ENCODE peak calls at places on chromosomes 5 and 9, in five cellular contexts. X is endothelial cell of umbilical vein, K is left lung, T is IMR-90, B is heart right ventricle. G is an unnamed sample.

GRCh38 chr9:116075191-116075590 is 78.4 kb upstream of the PAPPA start:
- DNase-seq in B (no peak), T (peak), K (no peak), X (no peak), G (no peak)

GRCh38 chr5:106195679-106196078 is 1475.1 kb downstream of the EFNA5 start:
- DNase-seq in B (no peak), T (no peak), X (no peak), K (no peak), G (no peak)

GRCh38 chr9:90343360-90343759 is 299.3 kb downstream of the DIRAS2 start:
- DNase-seq in B (no peak), X (no peak), K (no peak), T (peak), G (no peak)

GRCh38 chr5:43555895-43556606 is 826 bp downstream of the PAIP1 start:
- DNase-seq in B (peak), T (peak), X (peak), K (peak), G (peak)

GRCh38 chr5:1163879-1164278 is 37.5 kb upstream of the SLC6A19 start:
- DNase-seq in T (no peak), X (no peak), B (no peak), K (no peak), G (no peak)

GRCh38 chr9:117745598-117745997 is 41.4 kb downstream of the TLR4 start:
- DNase-seq in X (no peak), T (no peak), B (no peak), K (no peak), G (no peak)

GRCh38 chr5:9401786-9402472 is 143.9 kb downstream of the SEMA5A start:
- DNase-seq in B (no peak), T (peak), X (no peak), K (no peak), G (no peak)

GRCh38 chr9:89394412-89394811 is 76.1 kb downstream of the SECISBP2 start:
- DNase-seq in T (no peak), X (no peak), B (no peak), K (no peak), G (no peak)

GRCh38 chr9:121861501-121862180 is 210.2 kb downstream of the DAB2IP start:
- DNase-seq in K (no peak), B (peak), X (peak), T (no peak), G (peak)

GRCh38 chr5:10453564-10453963 is 11.9 kb downstream of the ROPN1L start:
- DNase-seq in T (peak), K (no peak), B (no peak), X (no peak), G (no peak)

GRCh38 chr5:57863661-57864060 is 381.1 kb upstream of the ACTBL2 start:
- DNase-seq in T (peak), K (no peak), B (no peak), X (no peak), G (no peak)

GRCh38 chr5:68482199-68482598 is 266.6 kb downstream of the PIK3R1 start:
- DNase-seq in T (peak), X (no peak), B (no peak), K (no peak), G (no peak)

GRCh38 chr9:3788211-3788610 is 262.4 kb upstream of the RFX3 start:
- DNase-seq in T (no peak), B (no peak), X (no peak), K (no peak), G (no peak)

GRCh38 chr9:91751922-91752321 is 198.1 kb downstream of the ROR2 start:
- DNase-seq in B (no peak), T (peak), X (no peak), K (no peak), G (no peak)

GRCh38 chr9:93192721-93193372 is 8.9 kb downstream of the WNK2 start:
- DNase-seq in X (no peak), B (no peak), T (no peak), K (no peak), G (no peak)

GRCh38 chr5:160438316-160439204 is 16.9 kb downstream of the PTTG1 start:
- DNase-seq in T (peak), K (peak), X (peak), B (peak), G (no peak)

GRCh38 chr5:72720205-72720604 is 96.3 kb upstream of the TNPO1 start:
- DNase-seq in T (no peak), K (no peak), X (no peak), B (no peak), G (no peak)

GRCh38 chr9:95077766-95078382 is 239.6 kb downstream of the FANCC start:
- DNase-seq in B (no peak), T (no peak), K (no peak), X (no peak), G (no peak)

GRCh38 chr5:136016945-136017530 is 11.8 kb upstream of the TGFBI start:
- DNase-seq in X (peak), T (peak), B (no peak), K (no peak), G (no peak)

GRCh38 chr9:38067611-38067891 is 1.5 kb downstream of the SHB start:
- DNase-seq in B (no peak), T (no peak), K (peak), X (no peak), G (peak)

GRCh38 chr5:66960373-66961137 is 236.0 kb downstream of the CD180 start:
- DNase-seq in K (no peak), X (no peak), B (no peak), T (peak), G (no peak)
- H3K4me3 ChIP-seq in K (peak), X (no peak), B (peak), T (peak), G (peak)

GRCh38 chr5:23136958-23137357 is 283.8 kb upstream of the CDH12 start:
- DNase-seq in X (no peak), B (no peak), T (no peak), K (no peak), G (no peak)

GRCh38 chr5:23139338-23140171 is 286.4 kb upstream of the CDH12 start:
- DNase-seq in T (peak), B (no peak), K (no peak), X (peak), G (no peak)
- TF ChIP-seq CTCF in T (peak), B (peak), K (peak), X (no peak), G (peak)

DNA sequence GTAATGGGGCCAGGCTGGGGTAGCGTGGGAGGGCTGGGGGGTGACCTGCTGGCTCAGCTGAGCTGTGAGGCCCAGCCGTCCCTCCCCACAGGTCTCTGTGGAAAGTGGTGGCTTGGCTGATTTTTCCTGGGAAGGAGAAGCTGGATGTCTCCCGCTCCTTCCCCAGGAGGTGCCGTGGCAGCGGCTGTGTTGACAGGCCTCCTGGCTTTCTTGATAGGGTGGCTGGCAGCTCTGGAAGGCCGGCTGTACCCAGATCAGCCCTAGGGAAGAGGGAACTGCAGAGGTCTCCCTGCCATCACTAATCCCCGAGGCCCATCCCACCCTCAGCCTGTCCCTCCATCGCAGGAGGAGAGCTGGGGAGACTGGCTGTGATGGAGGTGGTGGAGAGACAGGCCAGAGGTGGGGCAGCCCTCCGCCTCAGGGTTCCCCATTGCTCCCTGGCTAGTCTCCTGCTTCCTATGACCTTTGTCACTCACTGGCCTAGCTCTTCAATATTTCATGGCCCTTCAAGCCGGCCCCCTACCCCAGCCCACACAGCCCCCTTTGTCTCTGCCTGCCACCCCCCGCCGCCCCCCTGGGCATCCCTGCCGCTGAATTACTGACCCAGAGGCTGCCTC is 6.8 kb downstream of the CXXC5 start:
- DNase-seq in B (no peak), X (no peak), T (no peak), K (no peak), G (peak)
- H3K4me3 ChIP-seq in B (no peak), X (no peak), T (no peak), K (no peak), G (peak)

GRCh38 chr5:139422307-139422893 is 16.9 kb downstream of the DNAJC18 start:
- DNase-seq in B (peak), T (peak), K (no peak), X (peak), G (no peak)
- TF ChIP-seq CTCF in B (peak), T (peak), K (peak), X (peak), G (peak)

GRCh38 chr9:113614843-113615648 is 151.5 kb downstream of the RGS3 start:
- DNase-seq in X (no peak), B (peak), T (peak), K (no peak), G (peak)
- H3K4me3 ChIP-seq in X (no peak), B (no peak), T (no peak), K (no peak), G (no peak)